ENCODE peak calls at places on chromosomes 4 and X, in four cellular contexts. C is K562, T is HepG2, V is GM12878. X is an unnamed sample.

GRCh38 chr4:8844976-8845690 is 26.5 kb downstream of the HMX1 start:
- DNase-seq in C (no peak), T (no peak), V (no peak), X (no peak)

GRCh38 chr4:122826596-122827257 is at the start of gene FGF2:
- DNase-seq in T (no peak), C (peak; percentile 76), V (no peak), X (peak; percentile 58)

GRCh38 chr4:81424336-81424735 is 47.4 kb downstream of the RASGEF1B start:
- DNase-seq in C (no peak), V (no peak), T (no peak), X (no peak)

GRCh38 chrX:107135965-107136307 is 17.3 kb upstream of the RBM41 start:
- DNase-seq in V (no peak), C (no peak), T (no peak), X (no peak)

GRCh38 chr4:98688416-98689290 is 30.2 kb upstream of the TSPAN5 start:
- DNase-seq in T (peak; percentile 9), V (no peak), C (peak; percentile 44), X (no peak)

GRCh38 chr4:140019619-140020367 is 134.2 kb downstream of the MAML3 start:
- DNase-seq in C (no peak), V (no peak), T (peak; percentile 85), X (no peak)

GRCh38 chr4:985123-985830 is 1.6 kb upstream of the IDUA start:
- DNase-seq in T (peak; percentile 65), V (no peak), C (peak; percentile 91), X (peak; percentile 73)

GRCh38 chrX:2145672-2146412 is 354.9 kb downstream of the DHRSX start:
- DNase-seq in T (no peak), V (no peak), C (no peak), X (no peak)

GRCh38 chrX:151984328-151984727 is 9.9 kb upstream of the GABRE start:
- DNase-seq in T (peak; percentile 50), C (no peak), V (no peak), X (no peak)

GRCh38 chrX:77785746-77786548 is at the start of gene ATRX:
- DNase-seq in C (peak; percentile 75), V (peak; percentile 50), T (peak; percentile 82), X (peak; percentile 79)

GRCh38 chrX:69178592-69178991 is 13.3 kb upstream of the PJA1 start:
- DNase-seq in T (no peak), C (no peak), V (no peak), X (no peak)

GRCh38 chr4:76717431-76717830 is 180.5 kb downstream of the SOWAHB start:
- DNase-seq in C (no peak), T (no peak), V (no peak), X (no peak)

GRCh38 chr4:123811763-123812390 is 415.3 kb downstream of the SPRY1 start:
- DNase-seq in V (no peak), T (no peak), C (no peak), X (no peak)

GRCh38 chr4:83974111-83974789 is 438.3 kb downstream of the GPAT3 start:
- DNase-seq in V (no peak), T (no peak), C (no peak), X (no peak)

GRCh38 chr4:139084425-139085093 is 69.0 kb downstream of the NOCT start:
- DNase-seq in V (peak; percentile 16), C (peak; percentile 78), T (peak; percentile 2), X (peak; percentile 72)

GRCh38 chrX:79117078-79117477 is 27.4 kb upstream of the GPR174 start:
- DNase-seq in T (no peak), C (no peak), V (no peak), X (no peak)

GRCh38 chr4:128283071-128283470 is 4.5 kb downstream of the PGRMC2 start:
- DNase-seq in T (no peak), C (no peak), V (no peak), X (no peak)

GRCh38 chr4:128284317-128284716 is 3.3 kb downstream of the PGRMC2 start:
- DNase-seq in T (no peak), C (no peak), V (no peak), X (no peak)

GRCh38 chr4:128279624-128280225 is 7.9 kb downstream of the PGRMC2 start:
- DNase-seq in C (no peak), V (no peak), T (no peak), X (no peak)

GRCh38 chr4:128281354-128281753 is 6.3 kb downstream of the PGRMC2 start:
- DNase-seq in V (no peak), C (no peak), T (no peak), X (no peak)

DNA sequence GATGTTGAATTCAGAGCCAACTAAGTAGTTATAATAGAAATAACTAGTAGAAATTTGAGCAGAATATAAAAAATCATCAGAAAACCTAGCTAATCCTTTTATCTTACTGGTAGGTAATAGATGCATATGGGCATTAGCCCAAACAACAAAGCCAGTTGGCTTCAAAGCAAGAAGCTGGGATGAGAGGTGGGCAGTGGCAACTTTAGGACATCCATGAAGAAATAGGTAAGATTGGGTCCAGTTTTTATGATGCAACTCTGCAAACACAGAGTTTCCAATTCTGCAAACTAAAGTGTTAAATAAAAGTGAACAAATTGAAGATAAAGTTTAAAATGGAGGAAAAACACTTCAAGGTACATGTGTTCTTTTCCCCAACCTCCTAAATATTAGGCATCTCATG is 5.1 kb downstream of the PGRMC2 start:
- DNase-seq in C (no peak), T (no peak), V (no peak), X (no peak)
- TF ChIP-seq BHLHE40 in C (no peak), T (no peak), V (no peak), X (no peak)

GRCh38 chr4:112938461-112939058 is 110.9 kb upstream of the ANK2 start:
- DNase-seq in T (peak; percentile 14), C (peak; percentile 10), V (no peak), X (peak; percentile 25)
- TF ChIP-seq TARDBP in T (no peak), C (no peak), V (no peak), X (no peak)

GRCh38 chrX:12701625-12702024 is 89.6 kb upstream of the PRPS2 start:
- DNase-seq in V (peak; percentile 12), C (peak; percentile 58), T (peak; percentile 37), X (peak; percentile 65)
- TF ChIP-seq BHLHE40 in V (no peak), C (no peak), T (no peak), X (no peak)

GRCh38 chrX:40107291-40108083 is 9.7 kb upstream of the BCOR start:
- DNase-seq in T (no peak), V (no peak), C (no peak), X (peak; percentile 57)
- TF ChIP-seq TARDBP in T (no peak), V (no peak), C (no peak), X (no peak)

DNA sequence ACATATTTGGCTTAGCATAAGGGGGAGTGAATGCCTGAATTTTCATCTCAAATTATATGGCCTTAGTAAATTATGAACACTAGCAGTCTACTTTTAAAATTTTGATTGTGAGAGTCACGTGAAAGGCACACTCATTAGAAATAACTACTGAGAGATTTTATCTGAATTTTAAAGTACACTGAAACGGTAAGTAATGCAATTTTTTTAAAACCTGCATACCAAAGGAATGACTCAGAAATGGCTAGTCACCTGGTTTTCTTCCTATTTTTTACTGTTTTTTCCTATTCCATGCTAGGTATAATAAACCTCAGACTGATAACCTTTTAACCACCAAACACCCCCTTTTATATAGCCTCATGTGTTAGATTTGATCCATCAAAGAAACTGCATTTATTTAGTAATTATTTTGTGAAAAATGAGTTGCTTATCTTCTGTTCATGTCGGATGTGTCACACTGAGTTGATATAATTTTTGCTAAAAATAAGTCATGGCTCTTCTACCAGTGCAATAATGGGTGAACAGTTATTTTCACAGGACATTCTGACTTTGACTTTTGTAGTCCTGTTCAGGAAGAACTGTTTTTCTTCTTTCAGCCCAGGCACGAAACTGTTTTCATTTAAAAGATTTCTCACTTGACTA is 40.4 kb downstream of the CPEB2 start:
- DNase-seq in V (no peak), T (no peak), C (no peak), X (no peak)
- TF ChIP-seq BHLHE40 in V (no peak), T (no peak), C (no peak), X (no peak)

DNA sequence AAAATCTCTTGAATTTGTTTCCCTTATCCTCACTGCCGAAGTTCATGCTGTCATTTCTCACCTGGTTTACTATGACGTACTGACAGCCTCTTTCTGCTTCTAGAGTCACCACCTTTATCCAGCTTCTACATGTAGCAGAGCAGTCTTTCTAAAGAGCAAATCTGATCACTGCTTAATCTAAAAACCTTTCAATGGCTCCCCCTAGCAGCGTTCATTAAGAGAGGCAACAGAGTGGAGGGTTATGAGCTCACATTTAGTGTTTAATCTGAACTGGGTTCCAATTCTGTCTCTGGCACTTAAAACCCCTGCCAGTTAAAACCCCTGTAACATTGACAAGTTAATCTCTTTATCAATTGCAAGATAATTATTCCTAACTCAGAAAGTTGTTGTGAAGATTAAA is 4.4 kb downstream of the RBPJ start:
- DNase-seq in C (no peak), T (peak; percentile 42), V (no peak), X (no peak)
- TF ChIP-seq TARDBP in C (no peak), T (no peak), V (no peak), X (no peak)

GRCh38 chrX:135480076-135480475 is 40.4 kb upstream of the INTS6L start:
- DNase-seq in C (peak; percentile 11), V (no peak), T (no peak), X (no peak)
- TF ChIP-seq BHLHE40 in C (no peak), V (no peak), T (no peak), X (no peak)

GRCh38 chr4:2886622-2887021 is 43.0 kb downstream of the ADD1 start:
- DNase-seq in V (no peak), C (no peak), T (no peak), X (no peak)
- TF ChIP-seq TARDBP in V (no peak), C (no peak), T (no peak), X (no peak)

X was measured in HEK293T.